ENCODE peak calls at places on chromosome 17, in nine cellular contexts. C is OCI-LY7, P is sigmoid colon, V is heart left ventricle, A is neural progenitor cell, U is neural crest cell, S is activated B cell treated with CpG ODN at 0.5 μM for 24 hours, N is fibroblast of lung, Z is HFF-Myc. H is an unnamed sample.

GRCh38 chr17:19274893-19275292 is 37.7 kb downstream of the EPN2 start:
- DNase-seq in C (no peak), P (peak; percentile 48), V (peak; percentile 3), A (no peak), U (no peak), S (no peak), N (peak; percentile 24), Z (no peak), H (no peak)

GRCh38 chr17:62916684-62917571 is 49.1 kb upstream of the TANC2 start:
- DNase-seq in C (no peak), P (no peak), V (no peak), A (no peak), U (no peak), S (no peak), N (peak; percentile 88), Z (no peak), H (no peak)

GRCh38 chr17:74249966-74250365 is 24.1 kb upstream of the DNAI2 start:
- DNase-seq in C (no peak), P (no peak), V (no peak), A (no peak), U (no peak), S (no peak), N (no peak), Z (no peak), H (no peak)

GRCh38 chr17:67615011-67615561 is 102.7 kb upstream of the NOL11 start:
- DNase-seq in C (no peak), P (peak; percentile 70), V (no peak), A (peak; percentile 15), U (no peak), S (no peak), N (peak; percentile 42), Z (no peak), H (no peak)

GRCh38 chr17:77011173-77012011 is 129.4 kb upstream of the SEC14L1 start:
- DNase-seq in C (peak; percentile 85), P (no peak), V (no peak), A (peak; percentile 61), U (peak; percentile 55), S (no peak), N (peak; percentile 16), Z (peak; percentile 32), H (peak; percentile 82)

GRCh38 chr17:3590768-3591167 is 18.4 kb downstream of the TRPV1 start:
- DNase-seq in C (no peak), P (no peak), V (no peak), A (no peak), U (no peak), S (no peak), N (no peak), Z (no peak), H (no peak)

GRCh38 chr17:73017653-73018052 is 74.8 kb downstream of the SLC39A11 start:
- DNase-seq in C (no peak), P (no peak), V (no peak), A (no peak), U (no peak), S (no peak), N (peak; percentile 78), Z (no peak), H (no peak)

GRCh38 chr17:12627177-12627629 is 38.5 kb upstream of the MYOCD start:
- DNase-seq in C (no peak), P (peak; percentile 75), V (peak; percentile 44), A (no peak), U (no peak), S (no peak), N (peak; percentile 98), Z (peak; percentile 63), H (no peak)

GRCh38 chr17:69997332-69997731 is 77.7 kb upstream of the KCNJ16 start:
- DNase-seq in C (no peak), P (no peak), V (no peak), A (no peak), U (no peak), S (no peak), N (peak; percentile 47), Z (no peak), H (no peak)

GRCh38 chr17:74165811-74166365 is 37.6 kb upstream of the RPL38 start:
- DNase-seq in C (no peak), P (peak; percentile 40), V (no peak), A (no peak), U (no peak), S (no peak), N (no peak), Z (no peak), H (peak; percentile 4)

GRCh38 chr17:2689411-2690164 is 22.0 kb downstream of the CLUH start:
- DNase-seq in C (no peak), P (peak; percentile 64), V (peak; percentile 32), A (no peak), U (no peak), S (no peak), N (no peak), Z (no peak), H (no peak)

GRCh38 chr17:8681175-8681949 is 50.8 kb upstream of the MYH10 start:
- DNase-seq in C (no peak), P (peak; percentile 75), V (no peak), A (no peak), U (no peak), S (no peak), N (peak; percentile 89), Z (peak; percentile 68), H (no peak)

GRCh38 chr17:62656446-62656845 is 29.0 kb downstream of the MRC2 start:
- DNase-seq in C (no peak), P (peak; percentile 10), V (peak; percentile 26), A (no peak), U (no peak), S (no peak), N (no peak), Z (no peak), H (no peak)

GRCh38 chr17:76384987-76385891 is 830 bp downstream of the SPHK1 start:
- DNase-seq in C (no peak), P (peak; percentile 84), V (peak; percentile 79), A (peak; percentile 47), U (peak; percentile 26), S (peak; percentile 47), N (peak; percentile 69), Z (no peak), H (peak; percentile 60)

DNA sequence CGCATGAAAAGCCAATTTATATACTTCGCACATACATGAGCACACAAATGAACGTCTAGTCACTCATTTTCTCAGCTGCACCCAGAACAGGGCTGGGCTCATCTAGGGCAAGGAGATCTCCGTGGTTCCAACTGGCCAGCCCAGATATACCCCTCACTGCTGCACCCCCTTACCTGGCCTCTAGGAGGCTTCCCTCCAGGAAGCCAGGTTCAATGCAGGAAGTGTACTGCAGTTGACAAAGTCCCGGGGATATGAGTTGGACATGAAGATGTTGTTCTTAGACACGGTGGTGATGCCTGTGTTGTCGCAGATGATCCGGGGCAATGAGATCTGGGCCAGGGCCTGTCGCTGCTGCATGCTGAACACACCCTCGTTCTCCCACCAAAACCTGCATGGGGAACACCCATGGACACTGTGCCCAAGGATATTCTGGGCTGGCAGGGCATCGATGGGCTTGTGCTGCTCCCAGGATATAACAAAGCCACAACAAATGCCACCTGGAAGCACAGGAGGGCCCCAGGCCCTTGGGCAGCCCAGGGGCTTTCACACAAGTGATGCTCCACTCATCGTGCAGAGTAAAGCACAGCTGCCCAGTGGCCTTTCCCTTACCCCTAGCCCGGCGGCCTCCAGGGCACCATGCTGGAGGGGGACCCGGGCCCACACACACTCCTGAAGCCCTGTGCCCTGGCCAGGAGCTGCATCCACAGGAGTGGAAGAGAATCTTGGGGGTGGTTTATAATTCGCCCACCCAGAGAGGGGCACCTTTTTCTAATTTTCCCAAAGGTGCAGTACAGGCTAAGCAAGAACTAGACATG is 10.1 kb downstream of the MPO start:
- DNase-seq in C (peak; percentile 11), P (no peak), V (no peak), A (no peak), U (no peak), S (no peak), N (no peak), Z (no peak), H (no peak)
- TF ChIP-seq CTCF in C (peak; percentile 59), P (no peak), V (no peak), A (peak; percentile 32), U (peak; percentile 44), S (no peak), N (no peak), Z (peak; percentile 2), H (peak; percentile 36)

GRCh38 chr17:45147581-45148182 is 593 bp upstream of the HEXIM1 start:
- DNase-seq in C (peak; percentile 98), P (peak; percentile 93), V (peak; percentile 85), A (peak; percentile 93), U (peak; percentile 73), S (peak; percentile 79), N (peak; percentile 96), Z (peak; percentile 91), H (peak; percentile 88)
- TF ChIP-seq CTCF in C (no peak), P (no peak), V (no peak), A (no peak), U (no peak), S (no peak), N (no peak), Z (no peak), H (no peak)

DNA sequence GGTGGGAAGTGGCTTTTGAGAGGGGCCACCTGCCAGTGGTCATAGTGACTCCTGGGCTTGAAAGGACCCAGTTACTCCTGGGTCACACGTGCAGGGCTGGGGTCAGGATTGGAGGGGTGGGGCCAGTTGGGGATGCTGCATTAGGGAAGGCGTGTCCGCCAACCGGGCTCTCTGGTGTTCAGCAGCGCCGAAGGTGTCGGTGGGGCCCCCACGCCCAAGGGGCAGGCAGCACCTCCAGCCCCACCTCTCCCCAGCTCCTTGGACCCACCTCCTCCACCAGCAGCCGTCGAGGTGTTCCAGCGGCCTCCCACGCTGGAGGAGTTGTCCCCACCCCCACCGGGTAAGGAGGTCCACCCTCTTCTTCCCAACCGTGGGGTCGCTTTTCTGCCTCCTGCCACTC is 9.5 kb downstream of the ABI3 start:
- DNase-seq in C (no peak), P (no peak), V (no peak), A (no peak), U (no peak), S (no peak), N (no peak), Z (no peak), H (no peak)
- TF ChIP-seq CTCF in C (peak; percentile 37), P (no peak), V (no peak), A (no peak), U (no peak), S (no peak), N (no peak), Z (no peak), H (peak; percentile 19)

GRCh38 chr17:47684535-47685193 is 9.3 kb upstream of the TBKBP1 start:
- DNase-seq in C (no peak), P (no peak), V (no peak), A (no peak), U (no peak), S (no peak), N (no peak), Z (no peak), H (no peak)

GRCh38 chr17:47686276-47686635 is 7.7 kb upstream of the TBKBP1 start:
- DNase-seq in C (no peak), P (no peak), V (no peak), A (no peak), U (no peak), S (no peak), N (peak; percentile 65), Z (no peak), H (no peak)

GRCh38 chr17:47687328-47687690 is 6.7 kb upstream of the TBKBP1 start:
- DNase-seq in C (no peak), P (no peak), V (no peak), A (no peak), U (no peak), S (no peak), N (no peak), Z (no peak), H (no peak)

GRCh38 chr17:47686661-47687327 is 7.2 kb upstream of the TBKBP1 start:
- DNase-seq in C (no peak), P (no peak), V (no peak), A (no peak), U (no peak), S (no peak), N (peak; percentile 50), Z (no peak), H (no peak)

GRCh38 chr17:47685556-47686275 is 8.2 kb upstream of the TBKBP1 start:
- DNase-seq in C (no peak), P (no peak), V (no peak), A (no peak), U (no peak), S (no peak), N (no peak), Z (no peak), H (no peak)
- TF ChIP-seq CTCF in C (no peak), P (no peak), V (no peak), A (no peak), U (no peak), S (no peak), N (no peak), Z (no peak), H (no peak)